ENCODE peak calls at places on chromosomes 6 and 20, in four cellular contexts. U is endodermal cell, D is hepatocyte, A is stomach. J is an unnamed sample.

GRCh38 chr6:101443315-101443714 is 49.8 kb downstream of the GRIK2 start:
- DNase-seq in D (no peak), A (no peak), U (no peak), J (no peak)

GRCh38 chr6:159438106-159438505 is 254.9 kb downstream of the SOD2 start:
- DNase-seq in D (no peak), A (no peak), U (no peak), J (no peak)

GRCh38 chr6:28277746-28278145 is 3.6 kb upstream of the PGBD1 start:
- DNase-seq in A (no peak), U (no peak), D (no peak), J (no peak)

GRCh38 chr6:142942805-142943227 is 2.2 kb downstream of the HIVEP2 start:
- DNase-seq in D (peak), A (no peak), U (no peak), J (no peak)

GRCh38 chr6:166950443-166950821 is 5.9 kb downstream of the RNASET2 start:
- DNase-seq in D (no peak), U (peak), A (no peak), J (no peak)

GRCh38 chr20:38804243-38804642 is 1.3 kb upstream of the PPP1R16B start:
- DNase-seq in A (no peak), D (no peak), U (no peak), J (no peak)

GRCh38 chr20:63520939-63521601 is 505 bp downstream of the PPDPF start:
- DNase-seq in U (peak), A (peak), D (peak), J (peak)

GRCh38 chr6:154166140-154166539 is 127.1 kb downstream of the OPRM1 start:
- DNase-seq in D (no peak), A (no peak), U (peak), J (no peak)

GRCh38 chr20:20489054-20489453 is 121.2 kb downstream of the INSM1 start:
- DNase-seq in U (no peak), A (no peak), D (no peak), J (no peak)

GRCh38 chr20:36467076-36467999 is 74.0 kb upstream of the MYL9 start:
- DNase-seq in D (peak), A (peak), U (no peak), J (no peak)

GRCh38 chr6:225121-225721 is 67.1 kb upstream of the DUSP22 start:
- DNase-seq in A (no peak), U (peak), D (no peak), J (no peak)

GRCh38 chr6:150900049-150900448 is 34.5 kb downstream of the MTHFD1L start:
- DNase-seq in U (no peak), A (no peak), D (no peak), J (no peak)

GRCh38 chr6:111843347-111844147 is 29.7 kb downstream of the FYN start:
- DNase-seq in A (no peak), U (no peak), D (no peak), J (no peak)
- H3K4me3 ChIP-seq in A (no peak), U (no peak), D (no peak), J (no peak)

DNA sequence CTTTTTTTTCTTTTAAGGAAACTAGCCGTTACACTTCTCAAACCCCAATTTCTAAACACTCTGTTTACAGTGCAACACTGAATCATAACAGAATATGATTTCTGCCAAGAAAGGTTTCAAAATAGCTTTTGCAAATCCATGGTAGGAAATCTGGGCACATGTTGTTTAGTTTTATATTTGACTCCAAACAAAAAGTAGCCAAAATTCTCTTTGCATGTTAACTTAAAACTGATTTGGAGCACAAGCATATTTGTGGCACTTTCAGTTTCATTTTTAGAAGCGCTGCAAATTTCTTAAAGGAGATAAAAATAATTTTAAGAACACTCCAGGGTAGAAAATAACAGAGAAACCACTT is 140.5 kb upstream of the CARMIL1 start:
- DNase-seq in U (no peak), A (no peak), D (no peak), J (no peak)
- H3K27ac ChIP-seq in U (no peak), A (peak), D (peak), J (peak)

GRCh38 chr6:88166493-88166900 is 350 bp upstream of the CNR1 start:
- DNase-seq in U (peak), D (peak), A (no peak), J (no peak)
- H3K4me3 ChIP-seq in U (peak), D (peak), A (peak), J (peak)

GRCh38 chr6:139577991-139578604 is 203.7 kb upstream of the CITED2 start:
- DNase-seq in D (peak), A (no peak), U (no peak), J (peak)
- H3K27ac ChIP-seq in D (peak), A (no peak), U (peak), J (no peak)

DNA sequence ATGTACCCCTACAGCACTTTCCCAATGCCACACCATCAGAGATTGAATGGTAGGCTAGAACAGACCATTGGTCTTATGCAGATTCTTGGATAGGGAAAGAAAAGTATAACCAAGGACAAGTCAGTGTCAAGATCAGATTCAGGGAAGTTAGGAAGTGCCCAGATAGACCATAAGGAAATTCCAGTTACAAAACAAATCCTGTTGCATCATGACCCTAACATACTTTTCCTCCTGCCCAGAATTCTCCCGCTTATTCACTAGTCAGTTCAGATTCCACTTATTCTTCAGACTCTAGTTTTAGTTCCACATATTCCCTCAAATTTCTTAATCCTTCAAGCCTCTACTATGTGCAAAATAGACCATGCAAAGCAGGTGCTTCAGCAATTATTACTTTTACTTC is 20.7 kb downstream of the METTL24 start:
- DNase-seq in U (no peak), A (no peak), D (no peak), J (no peak)
- H3K4me3 ChIP-seq in U (no peak), A (no peak), D (no peak), J (no peak)

GRCh38 chr6:144395014-144395413 is 109.9 kb downstream of the UTRN start:
- DNase-seq in U (no peak), D (no peak), A (no peak), J (no peak)
- H3K27ac ChIP-seq in U (no peak), D (no peak), A (no peak), J (no peak)

DNA sequence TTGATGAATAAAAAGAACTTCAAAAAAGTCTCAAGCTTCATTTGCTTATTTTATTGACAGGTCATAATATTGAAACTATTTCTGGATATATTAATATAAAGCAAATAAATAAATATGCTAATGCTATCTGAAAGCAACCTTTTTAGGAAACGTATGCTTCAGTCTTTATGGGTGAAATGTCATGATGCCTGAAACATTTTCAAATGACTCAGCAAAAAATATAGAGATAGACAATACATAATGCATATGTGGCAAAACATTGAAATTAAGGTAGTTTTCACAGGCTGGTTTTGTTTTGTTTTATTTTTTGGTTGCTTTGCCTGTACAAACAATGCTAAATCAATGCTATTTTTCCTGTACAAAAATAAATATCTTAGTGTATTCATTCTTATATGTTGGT is 194.4 kb upstream of the PLCB4 start:
- DNase-seq in U (no peak), A (no peak), D (no peak), J (no peak)
- H3K4me3 ChIP-seq in U (no peak), A (no peak), D (no peak), J (no peak)

J was measured in prostate gland.